ENCODE peak calls at places on chromosomes 6 and 20, in nine cellular contexts. H is CD4-positive, alpha-beta T cell; Y is naive thymus-derived CD4-positive, alpha-beta T cell; D is CD8-positive, alpha-beta memory T cell; E is RWPE1; P is cardiac muscle cell; X is body of pancreas; R is prostate gland; B is thoracic aorta. L is an unnamed sample.

GRCh38 chr6:105545947-105546710 is 143.2 kb upstream of the PREP start:
- DNase-seq in H (no peak), Y (no peak), D (no peak), E (peak), P (peak), X (no peak), R (no peak), B (no peak), L (no peak)

GRCh38 chr20:18058661-18059467 is 1.1 kb upstream of the OVOL2 start:
- DNase-seq in H (no peak), Y (no peak), D (no peak), E (no peak), P (no peak), X (peak), R (peak), B (no peak), L (no peak)

GRCh38 chr6:46491201-46491788 is at the start of gene RCAN2:
- DNase-seq in H (peak), Y (peak), D (peak), E (peak), P (peak), X (peak), R (peak), B (peak), L (no peak)

GRCh38 chr20:55488593-55488992 is 516.7 kb downstream of the CBLN4 start:
- DNase-seq in H (no peak), Y (no peak), D (no peak), E (peak), P (no peak), X (no peak), R (no peak), B (no peak), L (no peak)

GRCh38 chr20:7790189-7790588 is 150.1 kb downstream of the HAO1 start:
- DNase-seq in H (no peak), Y (no peak), D (no peak), E (no peak), P (peak), X (no peak), R (no peak), B (no peak), L (no peak)

GRCh38 chr6:105949939-105950582 is 136.1 kb upstream of the PRDM1 start:
- DNase-seq in H (no peak), Y (no peak), D (no peak), E (no peak), P (no peak), X (no peak), R (no peak), B (no peak), L (no peak)

GRCh38 chr6:72950114-72950860 is 275.0 kb downstream of the KHDC1L start:
- DNase-seq in H (no peak), Y (no peak), D (no peak), E (peak), P (peak), X (no peak), R (no peak), B (no peak), L (no peak)

GRCh38 chr20:47502801-47503239 is 1.1 kb downstream of the NCOA3 start:
- DNase-seq in H (no peak), Y (peak), D (no peak), E (peak), P (peak), X (no peak), R (peak), B (no peak), L (no peak)

GRCh38 chr6:79536615-79536968 is 638 bp downstream of the LCA5 start:
- DNase-seq in H (no peak), Y (no peak), D (no peak), E (peak), P (peak), X (peak), R (peak), B (no peak), L (peak)

GRCh38 chr6:43669922-43670622 is 17.5 kb downstream of the MRPS18A start:
- DNase-seq in H (no peak), Y (no peak), D (no peak), E (no peak), P (peak), X (no peak), R (no peak), B (no peak), L (no peak)

GRCh38 chr6:2505624-2506023 is 245.1 kb downstream of the MYLK4 start:
- DNase-seq in H (no peak), Y (no peak), D (no peak), E (no peak), P (peak), X (no peak), R (no peak), B (no peak), L (no peak)

GRCh38 chr20:39282619-39283092 is 320.5 kb downstream of the DHX35 start:
- DNase-seq in H (no peak), Y (no peak), D (no peak), E (no peak), P (no peak), X (peak), R (peak), B (no peak), L (no peak)

GRCh38 chr20:52454660-52455059 is 263.1 kb upstream of the ZFP64 start:
- DNase-seq in H (no peak), Y (no peak), D (no peak), E (no peak), P (peak), X (no peak), R (no peak), B (no peak), L (no peak)

GRCh38 chr6:144580039-144580438 is 294.9 kb downstream of the UTRN start:
- DNase-seq in H (no peak), Y (no peak), D (no peak), E (no peak), P (no peak), X (no peak), R (no peak), B (no peak), L (no peak)

GRCh38 chr6:137271245-137272183 is 52.3 kb upstream of the IFNGR1 start:
- DNase-seq in H (no peak), Y (peak), D (no peak), E (peak), P (peak), X (no peak), R (peak), B (no peak), L (no peak)

GRCh38 chr6:46850781-46851180 is 57.6 kb downstream of the MEP1A start:
- DNase-seq in H (no peak), Y (no peak), D (no peak), E (no peak), P (peak), X (no peak), R (no peak), B (no peak), L (no peak)

GRCh38 chr20:38935967-38936407 is 9.8 kb downstream of the FAM83D start:
- DNase-seq in H (no peak), Y (no peak), D (no peak), E (peak), P (peak), X (no peak), R (no peak), B (no peak), L (no peak)

GRCh38 chr20:1937316-1937976 is 42.2 kb downstream of the SIRPA start:
- DNase-seq in H (no peak), Y (no peak), D (no peak), E (no peak), P (no peak), X (no peak), R (no peak), B (no peak), L (no peak)

GRCh38 chr6:162387723-162388382 is 339.7 kb downstream of the PRKN start:
- DNase-seq in H (no peak), Y (no peak), D (no peak), E (no peak), P (no peak), X (no peak), R (no peak), B (peak), L (no peak)

GRCh38 chr20:20463933-20464374 is 96.0 kb downstream of the INSM1 start:
- DNase-seq in H (no peak), Y (no peak), D (no peak), E (no peak), P (peak), X (no peak), R (no peak), B (no peak), L (no peak)

GRCh38 chr6:37561361-37561760 is 61.7 kb upstream of the CCDC167 start:
- DNase-seq in H (no peak), Y (no peak), D (no peak), E (no peak), P (no peak), X (no peak), R (no peak), B (no peak), L (no peak)

GRCh38 chr20:4064118-4064962 is 49.0 kb upstream of the RNF24 start:
- DNase-seq in H (no peak), Y (no peak), D (no peak), E (peak), P (peak), X (peak), R (peak), B (peak), L (peak)

GRCh38 chr6:140003217-140003616 is 628.8 kb upstream of the CITED2 start:
- DNase-seq in H (no peak), Y (no peak), D (no peak), E (no peak), P (no peak), X (no peak), R (no peak), B (no peak), L (no peak)

GRCh38 chr6:103231185-103231584 is 1628.5 kb downstream of the HACE1 start:
- DNase-seq in H (no peak), Y (no peak), D (no peak), E (no peak), P (no peak), X (no peak), R (no peak), B (no peak), L (no peak)

GRCh38 chr20:40542065-40542464 is 147.0 kb downstream of the MAFB start:
- DNase-seq in H (no peak), Y (no peak), D (no peak), E (no peak), P (no peak), X (no peak), R (no peak), B (no peak), L (no peak)

GRCh38 chr6:111057074-111057752 is 30.1 kb upstream of the SLC16A10 start:
- DNase-seq in H (no peak), Y (peak), D (no peak), E (peak), P (peak), X (no peak), R (peak), B (no peak), L (no peak)

DNA sequence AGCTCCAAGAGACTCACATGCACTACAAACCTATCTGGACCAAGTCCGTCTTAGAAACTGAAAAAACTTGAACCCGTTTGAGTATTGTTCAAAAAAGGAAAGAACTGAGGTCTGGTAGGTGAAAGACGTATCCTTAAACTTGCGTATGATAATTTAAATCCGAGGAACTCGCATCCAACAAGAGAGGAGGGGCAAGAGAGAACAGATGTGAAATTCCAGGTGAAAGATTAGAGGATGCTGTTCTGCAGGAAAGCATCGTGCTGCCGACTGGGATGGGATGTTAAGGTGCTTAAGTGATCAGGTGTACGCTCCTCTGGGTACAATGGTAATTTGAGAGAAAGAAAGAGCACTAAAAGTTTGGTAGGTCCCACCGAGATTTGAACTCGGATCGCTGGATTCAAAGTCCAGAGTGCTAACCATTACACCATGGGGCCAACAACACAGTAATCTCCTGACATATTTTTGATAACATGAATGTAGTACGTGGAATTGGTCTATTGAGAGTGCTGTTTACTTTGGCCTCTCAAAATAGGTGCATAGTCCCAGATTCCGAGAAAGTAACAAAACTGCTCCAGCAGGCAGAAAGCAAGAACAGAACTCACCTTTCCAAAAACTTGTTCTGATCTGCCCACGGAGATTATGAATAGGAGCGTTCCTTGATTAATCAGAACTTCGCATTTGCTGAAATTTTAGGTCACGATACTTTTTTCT is 53.5 kb upstream of the BTN3A2 start:
- DNase-seq in H (peak), Y (peak), D (peak), E (no peak), P (peak), X (peak), R (peak), B (no peak), L (no peak)
- H3K27ac ChIP-seq in H (no peak), Y (peak), D (peak), E (no peak), P (no peak), X (peak), R (peak), B (peak), L (peak)

GRCh38 chr6:170230520-170231390 is 60.1 kb downstream of the DLL1 start:
- DNase-seq in H (no peak), Y (no peak), D (no peak), E (no peak), P (no peak), X (no peak), R (no peak), B (no peak), L (no peak)

GRCh38 chr6:170233304-170234205 is 57.3 kb downstream of the DLL1 start:
- DNase-seq in H (no peak), Y (no peak), D (peak), E (no peak), P (no peak), X (peak), R (no peak), B (no peak), L (no peak)

GRCh38 chr6:170234419-170234818 is 56.5 kb downstream of the DLL1 start:
- DNase-seq in H (no peak), Y (no peak), D (peak), E (no peak), P (no peak), X (peak), R (no peak), B (no peak), L (no peak)

GRCh38 chr6:170231496-170232185 is 59.2 kb downstream of the DLL1 start:
- DNase-seq in H (no peak), Y (no peak), D (no peak), E (peak), P (peak), X (no peak), R (no peak), B (no peak), L (no peak)

GRCh38 chr6:170232186-170233002 is 58.5 kb downstream of the DLL1 start:
- DNase-seq in H (no peak), Y (no peak), D (no peak), E (peak), P (peak), X (no peak), R (no peak), B (no peak), L (no peak)
- H3K27ac ChIP-seq in H (no peak), Y (no peak), D (no peak), E (peak), P (no peak), X (no peak), R (no peak), B (no peak), L (peak)

GRCh38 chr6:45479834-45480696 is 102.3 kb upstream of the SUPT3H start:
- DNase-seq in H (no peak), Y (no peak), D (no peak), E (no peak), P (peak), X (no peak), R (no peak), B (no peak), L (no peak)
- H3K27ac ChIP-seq in H (no peak), Y (no peak), D (no peak), E (no peak), P (no peak), X (no peak), R (no peak), B (no peak), L (no peak)

DNA sequence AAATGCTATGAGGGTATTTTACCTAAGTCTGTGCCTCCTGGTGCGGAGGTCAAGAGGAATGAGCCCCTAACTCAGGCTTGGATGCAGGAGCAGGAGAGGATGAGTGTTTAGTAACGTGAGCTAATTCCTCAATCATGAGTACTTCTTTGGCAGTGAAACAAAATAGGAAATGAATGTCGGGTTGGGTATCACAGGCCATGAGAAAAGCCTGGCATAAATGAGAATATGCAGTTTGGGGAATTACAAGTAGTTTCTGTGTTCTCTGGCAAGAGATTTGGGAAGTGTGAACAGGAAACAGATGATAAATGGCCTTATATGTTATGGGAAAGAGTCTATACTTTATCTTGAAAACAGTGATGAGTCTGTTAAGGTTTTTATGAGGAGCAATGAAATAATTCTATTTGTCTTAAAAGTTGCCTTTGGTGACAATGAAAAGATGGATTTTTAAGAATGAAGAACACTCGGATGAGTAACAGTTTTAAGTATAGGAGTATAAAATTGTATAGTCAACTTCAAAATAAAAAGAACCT is 59.0 kb upstream of the RNF146 start:
- DNase-seq in H (no peak), Y (no peak), D (no peak), E (no peak), P (peak), X (no peak), R (no peak), B (no peak), L (no peak)
- H3K27ac ChIP-seq in H (no peak), Y (no peak), D (no peak), E (no peak), P (no peak), X (no peak), R (no peak), B (no peak), L (no peak)

GRCh38 chr6:13762648-13763441 is 51.2 kb upstream of the RANBP9 start:
- DNase-seq in H (no peak), Y (peak), D (no peak), E (peak), P (peak), X (no peak), R (peak), B (peak), L (peak)
- H3K27ac ChIP-seq in H (no peak), Y (no peak), D (no peak), E (peak), P (peak), X (no peak), R (no peak), B (peak), L (peak)

DNA sequence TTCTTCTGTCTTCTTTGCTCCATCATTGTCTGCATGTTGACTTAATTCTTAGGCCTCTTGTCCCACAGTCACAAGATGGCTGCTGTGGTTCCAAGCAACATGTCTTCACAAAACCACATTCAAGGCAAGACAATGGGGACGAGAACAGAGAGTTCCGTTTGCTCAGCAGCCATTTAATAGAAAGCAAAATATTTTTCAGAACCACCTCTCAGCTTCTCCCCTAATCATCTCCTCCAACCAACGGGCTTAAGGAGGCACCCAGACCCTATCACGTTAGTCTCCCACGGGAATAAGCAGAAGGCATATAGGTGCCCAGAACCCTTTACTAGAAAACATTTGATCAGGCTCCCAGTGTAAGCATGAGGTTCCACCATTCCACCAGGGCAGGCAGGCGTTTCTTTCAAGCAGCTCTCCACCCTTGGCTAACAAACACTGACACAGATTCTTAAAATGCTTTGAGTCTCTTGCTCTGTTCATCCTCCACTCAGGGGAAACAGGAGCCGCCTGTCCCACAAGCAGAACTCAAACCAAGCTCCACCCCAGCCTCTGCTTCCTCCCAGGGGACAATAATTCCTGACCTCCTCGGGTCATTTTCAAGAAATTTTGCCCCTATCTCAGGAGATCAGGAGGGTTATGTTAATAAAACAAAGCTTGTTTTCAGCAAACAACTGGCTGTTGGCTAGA is 19.0 kb downstream of the BMP7 start:
- DNase-seq in H (no peak), Y (no peak), D (no peak), E (no peak), P (no peak), X (no peak), R (no peak), B (no peak), L (no peak)
- H3K27ac ChIP-seq in H (no peak), Y (no peak), D (no peak), E (no peak), P (no peak), X (no peak), R (no peak), B (no peak), L (no peak)

DNA sequence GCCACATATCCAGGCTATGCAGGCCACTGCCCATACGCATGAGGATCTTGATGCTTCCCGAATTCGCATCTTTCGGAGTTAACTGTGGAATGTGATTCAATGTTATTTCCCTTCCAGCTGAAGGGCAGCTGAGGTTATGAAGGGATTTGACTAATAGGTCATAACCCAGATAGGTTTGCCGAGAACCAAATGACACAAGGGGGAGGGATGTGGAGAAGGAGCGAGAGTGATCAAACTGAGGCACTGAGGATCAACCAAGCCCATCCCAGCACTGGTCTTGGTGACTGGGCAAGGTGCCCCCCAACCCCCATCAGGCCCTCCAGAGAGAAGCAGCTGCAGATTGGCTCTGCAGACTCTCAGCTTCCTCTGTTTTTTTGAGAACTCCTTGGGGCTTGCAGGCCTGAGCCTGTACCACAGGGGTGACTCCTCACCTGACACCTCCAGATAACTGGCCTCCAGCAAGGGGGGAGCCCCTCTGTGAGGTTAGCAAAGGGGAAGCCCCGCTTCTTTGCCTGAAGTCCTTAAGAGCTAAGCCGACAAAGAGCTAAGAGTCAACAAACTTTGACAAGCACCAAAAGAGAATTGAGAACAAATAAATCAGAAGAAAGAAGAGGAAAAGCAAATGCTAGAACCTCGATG is 185.9 kb downstream of the PDE7B start:
- DNase-seq in H (no peak), Y (peak), D (no peak), E (peak), P (peak), X (no peak), R (no peak), B (no peak), L (no peak)
- H3K27ac ChIP-seq in H (no peak), Y (no peak), D (no peak), E (no peak), P (peak), X (peak), R (peak), B (no peak), L (peak)

L was measured in caudate nucleus.